ENCODE peak calls at places on chromosomes 11 and 22, in five cellular contexts. N, S, W, P and M are unnamed samples.
A peak's percentile ranks its signal among the peaks of the same experiment; 100 is the strongest.

GRCh38 chr11:85483861-85484260 is 143.3 kb downstream of the DLG2 start:
- DNase-seq in S (no peak), P (no peak), W (no peak), N (no peak), M (no peak)

GRCh38 chr11:8285228-8285627 is 21.6 kb upstream of the LMO1 start:
- DNase-seq in N (no peak), P (no peak), W (no peak), S (no peak), M (no peak)

GRCh38 chr11:10573028-10573427 is 4.6 kb upstream of the LYVE1 start:
- DNase-seq in N (no peak), P (no peak), S (no peak), W (no peak), M (no peak)

GRCh38 chr22:20982563-20982882 is 426 bp downstream of the LZTR1 start:
- DNase-seq in W (no peak), N (no peak), S (no peak), P (no peak), M (no peak)

GRCh38 chr11:111376453-111376871 is 2.6 kb downstream of the POU2AF1 start:
- DNase-seq in W (no peak), N (no peak), S (no peak), P (no peak), M (no peak)

GRCh38 chr22:46681010-46681409 is 57.0 kb downstream of the CERK start:
- DNase-seq in P (no peak), N (peak; percentile 7), W (no peak), S (no peak), M (no peak)

GRCh38 chr22:47009304-47010101 is 247.1 kb downstream of the TBC1D22A start:
- DNase-seq in N (peak; percentile 6), S (no peak), W (no peak), P (no peak), M (no peak)

GRCh38 chr11:29527391-29527936 is 489.4 kb downstream of the KCNA4 start:
- DNase-seq in P (no peak), N (peak; percentile 80), S (no peak), W (no peak), M (no peak)

GRCh38 chr11:8209208-8209807 is 40.5 kb upstream of the RIC3 start:
- DNase-seq in N (no peak), P (peak; percentile 48), W (no peak), S (peak; percentile 80), M (no peak)

GRCh38 chr11:31804439-31805036 is 6.6 kb downstream of the PAX6 start:
- DNase-seq in W (no peak), S (no peak), N (no peak), P (no peak), M (no peak)

GRCh38 chr11:31802990-31803812 is 7.9 kb downstream of the PAX6 start:
- DNase-seq in P (no peak), W (no peak), S (no peak), N (no peak), M (no peak)

GRCh38 chr11:31802609-31802989 is 8.5 kb downstream of the PAX6 start:
- DNase-seq in P (no peak), W (no peak), S (no peak), N (no peak), M (no peak)

GRCh38 chr11:31805037-31805628 is 6.0 kb downstream of the PAX6 start:
- DNase-seq in N (no peak), P (no peak), S (no peak), W (no peak), M (no peak)

DNA sequence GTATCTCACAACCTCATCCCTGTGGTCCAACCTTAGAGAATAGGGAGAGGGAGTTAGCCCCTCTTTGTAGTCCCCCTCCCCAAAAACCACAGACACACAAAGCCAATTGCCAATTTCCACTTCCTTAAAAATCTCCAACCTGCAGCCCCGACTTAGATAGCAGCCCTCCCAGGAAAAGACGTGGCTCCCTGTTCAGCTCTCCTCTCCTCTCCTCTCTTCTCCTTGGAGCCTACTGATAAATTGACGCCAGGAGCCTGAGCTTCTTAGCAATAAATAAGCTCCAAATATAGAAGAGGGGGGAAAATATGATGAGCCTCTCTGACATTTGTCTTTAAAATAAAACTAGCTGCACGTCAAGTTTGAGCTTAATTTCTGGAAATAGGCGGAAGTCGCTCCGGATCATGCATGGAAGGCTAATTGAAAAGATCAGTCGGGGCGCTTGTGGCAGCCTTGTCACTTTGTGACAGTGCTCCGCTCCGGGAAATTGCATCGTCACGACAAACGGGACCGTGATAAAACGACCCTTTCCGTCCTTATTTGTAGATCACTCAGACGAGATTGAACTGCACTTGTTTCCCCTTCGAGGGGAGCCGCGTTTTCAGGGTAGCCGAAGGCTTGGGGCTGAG is 7.2 kb downstream of the PAX6 start:
- DNase-seq in W (no peak), N (no peak), P (no peak), S (no peak), M (no peak)
- H3K9me3 ChIP-seq in W (no peaks in the 10 kb centered on the region), N (peaks cover 4% of the 10 kb centered on the region), P (no peaks in the 10 kb centered on the region), S (no peaks in the 10 kb centered on the region), M (peaks cover 10% of the 10 kb centered on the region)

GRCh38 chr11:60370252-60370810 is 8.0 kb upstream of the MS4A7 start:
- DNase-seq in W (no peak), P (no peak), N (no peak), S (no peak), M (no peak)

GRCh38 chr11:60367896-60368295 is 10.4 kb upstream of the MS4A7 start:
- DNase-seq in W (no peak), P (no peak), N (no peak), S (no peak), M (no peak)

GRCh38 chr11:60372767-60373166 is 5.6 kb upstream of the MS4A7 start:
- DNase-seq in W (no peak), N (peak; percentile 84), P (no peak), S (no peak), M (no peak)

GRCh38 chr11:60370811-60371297 is 7.5 kb upstream of the MS4A7 start:
- DNase-seq in N (peak; percentile 51), P (no peak), S (no peak), W (no peak), M (no peak)

DNA sequence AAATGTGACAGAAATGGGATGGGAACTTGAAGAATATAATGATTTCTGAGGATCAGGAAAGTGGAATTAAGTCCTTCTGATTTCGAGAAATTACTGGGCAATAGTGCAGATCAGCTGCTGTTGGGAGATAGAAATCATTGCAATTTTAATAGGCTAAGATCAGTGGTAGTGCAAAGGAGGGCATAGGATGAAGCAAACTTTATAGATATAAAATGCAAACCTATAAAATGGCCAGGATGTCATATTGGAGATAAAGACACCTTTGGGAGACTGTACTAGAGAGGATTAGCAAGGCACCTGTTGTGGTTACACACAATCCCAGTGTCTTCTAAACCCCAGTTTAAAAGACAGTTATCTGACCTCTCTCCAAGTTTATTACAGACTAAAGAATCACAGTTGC is 6.5 kb upstream of the MS4A7 start:
- DNase-seq in S (no peak), P (no peak), N (no peak), W (no peak), M (no peak)
- H3K9me3 ChIP-seq in S (no peaks in the 10 kb centered on the region), P (no peaks in the 10 kb centered on the region), N (peaks cover 2% of the 10 kb centered on the region), W (no peaks in the 10 kb centered on the region), M (no peaks in the 10 kb centered on the region)

GRCh38 chr11:132605794-132606570 is 926.3 kb downstream of the OPCML start:
- DNase-seq in W (no peak), P (no peak), N (no peak), S (no peak), M (no peak)

GRCh38 chr11:132607575-132607974 is 924.7 kb downstream of the OPCML start:
- DNase-seq in P (no peak), N (no peak), W (no peak), S (no peak), M (no peak)

GRCh38 chr11:132601863-132602262 is 930.4 kb downstream of the OPCML start:
- DNase-seq in S (no peak), P (no peak), N (no peak), W (no peak), M (no peak)

GRCh38 chr11:132610216-132610615 is 922.1 kb downstream of the OPCML start:
- DNase-seq in P (no peak), W (no peak), S (no peak), N (no peak), M (no peak)

DNA sequence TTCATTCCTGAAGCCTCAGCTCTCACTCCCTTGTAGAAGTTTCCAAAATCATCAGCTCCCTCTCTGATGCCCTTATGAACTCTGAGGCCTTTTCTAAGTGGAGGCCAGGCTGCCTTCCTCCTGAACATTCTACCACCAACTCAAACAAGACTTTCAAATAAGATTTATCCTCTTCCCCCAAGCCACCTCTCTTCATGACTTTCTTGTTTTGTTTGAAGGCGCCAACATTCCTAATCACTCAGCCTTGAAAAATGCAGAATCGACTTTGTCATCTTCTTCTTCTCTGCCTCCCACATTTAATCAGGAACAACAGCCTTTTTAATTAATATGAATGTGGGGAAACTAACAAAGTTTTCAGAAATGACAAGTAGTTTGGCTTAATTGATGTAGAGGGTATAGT is 927.9 kb downstream of the OPCML start:
- DNase-seq in W (no peak), N (no peak), P (no peak), S (no peak), M (no peak)
- H3K9me3 ChIP-seq in W (no peaks in the 10 kb centered on the region), N (no peaks in the 10 kb centered on the region), P (peaks cover 21% of the 10 kb centered on the region), S (no peaks in the 10 kb centered on the region), M (no peaks in the 10 kb centered on the region)

GRCh38 chr22:45341503-45341902 is 31.8 kb downstream of the FAM118A start:
- DNase-seq in P (no peak), S (peak; percentile 55), W (no peak), N (no peak), M (no peak)
- H3K9me3 ChIP-seq in P (no peaks in the 10 kb centered on the region), S (no peaks in the 10 kb centered on the region), W (no peaks in the 10 kb centered on the region), N (no peaks in the 10 kb centered on the region), M (no peaks in the 10 kb centered on the region)